ENCODE peak calls at places on chromosomes 1 and 21, in four cellular contexts. E is left ventricle myocardium inferior, U is fibroblast of lung, D is tibial nerve. A is an unnamed sample.

GRCh38 chr1:15153184-15153841 is at the start of gene TMEM51:
- DNase-seq in E (peak; percentile 79), U (peak; percentile 74), D (no peak), A (peak; percentile 71)

GRCh38 chr1:5746611-5747427 is 245.4 kb downstream of the NPHP4 start:
- DNase-seq in E (no peak), U (no peak), D (no peak), A (peak; percentile 11)

GRCh38 chr21:15967661-15968060 is 237.9 kb downstream of the USP25 start:
- DNase-seq in E (no peak), U (peak; percentile 72), D (no peak), A (no peak)

GRCh38 chr1:90731382-90732050 is 14.4 kb upstream of the BARHL2 start:
- DNase-seq in E (no peak), U (no peak), D (no peak), A (no peak)

GRCh38 chr1:178192686-178193085 is 98.8 kb downstream of the RASAL2 start:
- DNase-seq in E (no peak), U (peak; percentile 87), D (peak; percentile 8), A (no peak)

GRCh38 chr21:44423312-44423821 is 31.9 kb upstream of the LRRC3 start:
- DNase-seq in E (peak; percentile 2), U (no peak), D (no peak), A (peak; percentile 12)

GRCh38 chr1:24191860-24192259 is 4.8 kb upstream of the IFNLR1 start:
- DNase-seq in E (no peak), U (peak; percentile 68), D (no peak), A (no peak)

GRCh38 chr1:53276902-53277281 is 38.6 kb upstream of the MAGOH start:
- DNase-seq in E (no peak), U (no peak), D (no peak), A (no peak)

GRCh38 chr1:3611170-3612019 is at the start of gene MEGF6:
- DNase-seq in E (peak; percentile 49), U (peak; percentile 29), D (no peak), A (peak; percentile 72)

GRCh38 chr1:114330451-114330983 is 176.8 kb upstream of the SYT6 start:
- DNase-seq in E (no peak), U (no peak), D (no peak), A (no peak)

GRCh38 chr1:84782311-84782771 is 92.1 kb upstream of the SSX2IP start:
- DNase-seq in E (peak; percentile 64), U (peak; percentile 56), D (peak; percentile 50), A (peak; percentile 82)

GRCh38 chr1:25795227-25795626 is 4.8 kb upstream of the SELENON start:
- DNase-seq in E (no peak), U (no peak), D (no peak), A (no peak)

GRCh38 chr1:42319128-42319851 is 15.7 kb downstream of the FOXJ3 start:
- DNase-seq in E (no peak), U (peak; percentile 72), D (no peak), A (no peak)

GRCh38 chr1:100861379-100861778 is 33.3 kb downstream of the EXTL2 start:
- DNase-seq in E (no peak), U (peak; percentile 20), D (no peak), A (no peak)

GRCh38 chr1:155085504-155086181 is 7.0 kb downstream of the EFNA3 start:
- DNase-seq in E (no peak), U (peak; percentile 33), D (peak; percentile 59), A (peak; percentile 74)

GRCh38 chr1:153742411-153743142 is 14.7 kb downstream of the INTS3 start:
- DNase-seq in E (no peak), U (peak; percentile 90), D (no peak), A (peak; percentile 57)

GRCh38 chr1:180282401-180282800 is 52.3 kb downstream of the LHX4 start:
- DNase-seq in E (no peak), U (no peak), D (no peak), A (no peak)

GRCh38 chr21:33644383-33645074 is 2.2 kb downstream of the ITSN1 start:
- DNase-seq in E (no peak), U (peak; percentile 68), D (peak; percentile 34), A (peak; percentile 74)

GRCh38 chr21:42500225-42500624 is 4.2 kb upstream of the RSPH1 start:
- DNase-seq in E (no peak), U (no peak), D (no peak), A (no peak)

GRCh38 chr1:65812065-65812464 is 19.4 kb downstream of the PDE4B start:
- DNase-seq in E (peak; percentile 12), U (peak; percentile 92), D (peak; percentile 16), A (no peak)

GRCh38 chr1:177448652-177449351 is 278.0 kb downstream of the BRINP2 start:
- DNase-seq in E (no peak), U (peak; percentile 42), D (no peak), A (no peak)

GRCh38 chr21:45385549-45386050 is 19.4 kb upstream of the COL18A1 start:
- DNase-seq in E (peak; percentile 6), U (no peak), D (no peak), A (peak; percentile 14)

GRCh38 chr1:116232989-116233514 is 121.9 kb downstream of the MAB21L3 start:
- DNase-seq in E (no peak), U (no peak), D (no peak), A (no peak)

GRCh38 chr1:11158720-11159321 is 30.3 kb upstream of the ANGPTL7 start:
- DNase-seq in E (no peak), U (peak; percentile 96), D (no peak), A (no peak)

GRCh38 chr1:230268371-230269170 is 157.6 kb downstream of the PGBD5 start:
- DNase-seq in E (no peak), U (peak; percentile 61), D (no peak), A (no peak)

GRCh38 chr1:247429526-247429925 is 13.6 kb downstream of the NLRP3 start:
- DNase-seq in E (no peak), U (no peak), D (peak; percentile 22), A (no peak)

GRCh38 chr1:182015360-182015759 is 46.2 kb downstream of the ZNF648 start:
- DNase-seq in E (no peak), U (no peak), D (no peak), A (no peak)
- TF ChIP-seq CTCF in E (peak; percentile 46), U (no peak), D (no peak), A (no peak)

GRCh38 chr1:28935293-28935692 is 20.9 kb downstream of the EPB41 start:
- DNase-seq in E (no peak), U (no peak), D (no peak), A (no peak)
- H3K4me3 ChIP-seq in E (no peak overlapping the region), U (no peak overlapping the region), D (no peak overlapping the region), A (no peak overlapping the region)

DNA sequence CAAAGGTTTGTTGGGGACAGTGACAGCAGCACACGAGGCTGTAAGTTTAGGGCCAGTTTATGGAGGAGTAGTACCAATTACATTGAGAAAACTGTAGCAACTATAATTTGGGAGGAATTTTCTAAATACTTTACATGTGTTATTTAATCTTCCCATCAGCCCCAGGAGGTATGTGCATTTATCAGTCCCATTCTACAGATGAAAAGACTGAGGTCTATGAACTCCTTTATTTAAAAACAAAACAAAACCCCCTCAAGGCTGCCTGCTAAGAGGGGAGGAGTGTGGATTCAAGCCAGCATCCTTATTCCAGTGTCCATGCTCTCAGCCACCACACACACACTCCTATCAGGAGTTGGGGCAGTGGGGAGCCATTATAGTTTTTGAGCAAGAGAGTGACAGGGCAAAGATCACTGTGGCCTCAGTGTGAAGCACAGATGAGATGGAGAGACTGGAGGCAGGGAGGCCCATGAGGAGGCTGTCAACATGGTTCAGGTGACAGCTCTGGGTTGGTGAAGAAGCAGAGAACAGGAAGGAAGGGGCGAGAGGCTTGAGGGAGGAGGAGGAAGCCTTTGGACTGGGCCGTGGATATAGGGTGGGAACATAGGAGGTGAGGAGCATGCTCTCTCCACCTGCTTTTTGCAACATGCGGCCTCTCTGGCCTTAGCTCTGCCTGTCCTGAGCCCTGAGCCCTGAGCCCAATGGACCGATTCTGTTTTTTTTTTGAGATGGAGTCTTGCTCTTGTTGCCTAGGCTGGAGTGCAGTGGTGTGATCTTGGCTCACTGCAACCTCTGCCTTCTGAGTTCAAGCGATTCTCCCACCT is 9.7 kb downstream of the TNFRSF1B start:
- DNase-seq in E (no peak), U (no peak), D (no peak), A (no peak)
- H3K27ac ChIP-seq in E (peak overlapping the region; percentile 94), U (peak overlapping the region; percentile 27), D (peak overlapping the region; percentile 85), A (peak overlapping the region; percentile 93)

GRCh38 chr1:55848906-55849305 is 633.7 kb upstream of the USP24 start:
- DNase-seq in E (no peak), U (peak; percentile 34), D (no peak), A (no peak)
- TF ChIP-seq CTCF in E (peak; percentile 8), U (peak; percentile 49), D (no peak), A (peak; percentile 39)

GRCh38 chr1:43960798-43961197 is 9.0 kb upstream of the DPH2 start:
- DNase-seq in E (no peak), U (no peak), D (no peak), A (no peak)
- H3K4me3 ChIP-seq in E (no peak overlapping the region), U (no peak overlapping the region), D (no peak overlapping the region), A (no peak overlapping the region)

GRCh38 chr1:202007703-202008489 is 2.5 kb upstream of the ELF3 start:
- DNase-seq in E (no peak), U (no peak), D (no peak), A (no peak)
- H3K27ac ChIP-seq in E (no peak overlapping the region), U (no peak overlapping the region), D (peak overlapping the region; percentile 75), A (no peak overlapping the region)

GRCh38 chr1:1229770-1230169 is 2.0 kb downstream of the SDF4 start:
- DNase-seq in E (no peak), U (no peak), D (no peak), A (no peak)

GRCh38 chr1:1231400-1232223 is at the start of gene SDF4:
- DNase-seq in E (peak; percentile 97), U (peak; percentile 95), D (peak; percentile 91), A (peak; percentile 98)

GRCh38 chr1:1232224-1232800 is at the start of gene B3GALT6:
- DNase-seq in E (no peak), U (peak; percentile 27), D (no peak), A (no peak)

GRCh38 chr1:1228596-1229321 is 3.0 kb downstream of the SDF4 start:
- DNase-seq in E (no peak), U (no peak), D (no peak), A (no peak)

GRCh38 chr1:1230656-1231399 is 973 bp downstream of the SDF4 start:
- DNase-seq in E (no peak), U (peak; percentile 69), D (no peak), A (peak; percentile 64)
- TF ChIP-seq CTCF in E (no peak), U (peak; percentile 28), D (no peak), A (peak; percentile 44)

A was measured in right lobe of liver.